ENCODE peak calls at places on chromosomes 2 and 18, in six cellular contexts. A is choroid plexus epithelial cell, U is right lobe of liver, L is fibroblast of pulmonary artery, Q is psoas muscle, E is foreskin fibroblast. N is an unnamed sample.
A peak's percentile ranks its signal among the peaks of the same experiment; 100 is the strongest.

GRCh38 chr2:69449906-69450305 is 12.7 kb upstream of the NFU1 start:
- DNase-seq in A (peak; percentile 32), U (no peak), L (no peak), Q (no peak), E (peak; percentile 50), N (no peak)

GRCh38 chr2:8145385-8145784 is 536.5 kb upstream of the ID2 start:
- DNase-seq in A (no peak), U (no peak), L (no peak), Q (no peak), E (no peak), N (no peak)

GRCh38 chr2:230785346-230785745 is 72.7 kb downstream of the CAB39 start:
- DNase-seq in A (no peak), U (no peak), L (no peak), Q (no peak), E (no peak), N (no peak)

GRCh38 chr18:3500016-3500415 is 50.0 kb downstream of the TGIF1 start:
- DNase-seq in A (no peak), U (no peak), L (peak; percentile 17), Q (no peak), E (no peak), N (no peak)

GRCh38 chr2:222752731-222753130 is 81.3 kb downstream of the MOGAT1 start:
- DNase-seq in A (peak; percentile 14), U (no peak), L (no peak), Q (no peak), E (no peak), N (no peak)

GRCh38 chr2:157433335-157433890 is 10.5 kb downstream of the CYTIP start:
- DNase-seq in A (no peak), U (no peak), L (no peak), Q (no peak), E (no peak), N (no peak)

GRCh38 chr18:57621252-57621607 is 406 bp downstream of the NARS1 start:
- DNase-seq in A (no peak), U (no peak), L (peak; percentile 10), Q (no peak), E (no peak), N (no peak)

GRCh38 chr2:71526975-71527374 is 73.6 kb downstream of the DYSF start:
- DNase-seq in A (no peak), U (no peak), L (no peak), Q (no peak), E (no peak), N (no peak)

GRCh38 chr2:111622859-111623258 is 261.1 kb downstream of the ANAPC1 start:
- DNase-seq in A (peak; percentile 50), U (no peak), L (no peak), Q (peak; percentile 66), E (peak; percentile 30), N (no peak)

GRCh38 chr2:167192833-167193232 is 304.6 kb downstream of the XIRP2 start:
- DNase-seq in A (peak; percentile 50), U (no peak), L (no peak), Q (no peak), E (peak; percentile 85), N (no peak)

GRCh38 chr18:56226025-56226424 is 412.4 kb downstream of the TXNL1 start:
- DNase-seq in A (no peak), U (no peak), L (no peak), Q (no peak), E (no peak), N (no peak)

GRCh38 chr2:4217737-4218136 is 514.4 kb downstream of the DCDC2C start:
- DNase-seq in A (no peak), U (no peak), L (no peak), Q (no peak), E (no peak), N (no peak)

GRCh38 chr2:99809259-99809900 is 319.6 kb upstream of the REV1 start:
- DNase-seq in A (no peak), U (no peak), L (no peak), Q (no peak), E (peak; percentile 29), N (no peak)

GRCh38 chr2:8837795-8838140 is 355 bp upstream of the KIDINS220 start:
- DNase-seq in A (no peak), U (no peak), L (no peak), Q (no peak), E (no peak), N (no peak)

GRCh38 chr2:170221317-170222288 is 43.7 kb downstream of the MYO3B start:
- DNase-seq in A (peak; percentile 74), U (no peak), L (peak; percentile 47), Q (no peak), E (peak; percentile 73), N (no peak)

GRCh38 chr2:74688881-74689280 is 34.8 kb downstream of the SEMA4F start:
- DNase-seq in A (no peak), U (no peak), L (no peak), Q (no peak), E (no peak), N (no peak)

GRCh38 chr18:25672490-25672889 is 320.5 kb upstream of the ZNF521 start:
- DNase-seq in A (no peak), U (no peak), L (no peak), Q (no peak), E (no peak), N (no peak)

GRCh38 chr2:147331790-147332419 is 512.9 kb upstream of the ACVR2A start:
- DNase-seq in A (peak; percentile 69), U (no peak), L (peak; percentile 53), Q (no peak), E (peak; percentile 46), N (peak; percentile 13)

GRCh38 chr2:179936654-179937053 is 70.4 kb downstream of the CWC22 start:
- DNase-seq in A (peak; percentile 40), U (peak; percentile 51), L (peak; percentile 18), Q (no peak), E (peak; percentile 6), N (no peak)

GRCh38 chr2:3321825-3322224 is 55.8 kb downstream of the EIPR1 start:
- DNase-seq in A (no peak), U (no peak), L (no peak), Q (no peak), E (no peak), N (no peak)

GRCh38 chr2:3290655-3291054 is 87.0 kb downstream of the EIPR1 start:
- DNase-seq in A (no peak), U (no peak), L (no peak), Q (peak; percentile 35), E (no peak), N (no peak)

GRCh38 chr18:23231340-23232021 is 96.2 kb downstream of the CABLES1 start:
- DNase-seq in A (peak; percentile 93), U (peak; percentile 26), L (peak; percentile 99), Q (peak; percentile 75), E (peak; percentile 94), N (peak; percentile 65)

GRCh38 chr18:9705183-9705864 is 2.8 kb upstream of the RAB31 start:
- DNase-seq in A (peak; percentile 51), U (no peak), L (peak; percentile 62), Q (no peak), E (peak; percentile 81), N (no peak)

GRCh38 chr2:39932198-39932597 is 153.1 kb upstream of the THUMPD2 start:
- DNase-seq in A (no peak), U (no peak), L (no peak), Q (no peak), E (peak; percentile 43), N (no peak)

GRCh38 chr2:169351725-169352124 is 10.6 kb downstream of the LRP2 start:
- DNase-seq in A (no peak), U (no peak), L (no peak), Q (no peak), E (no peak), N (no peak)

GRCh38 chr2:29225814-29226213 is 110.6 kb downstream of the CLIP4 start:
- DNase-seq in A (no peak), U (no peak), L (no peak), Q (peak; percentile 15), E (no peak), N (no peak)
- TF ChIP-seq CTCF in A (no peak), U (no peak), L (no peak), Q (no peak), E (no peak), N (no peak)

GRCh38 chr2:234559609-234560008 is 62.7 kb upstream of the ARL4C start:
- DNase-seq in A (no peak), U (no peak), L (no peak), Q (no peak), E (no peak), N (no peak)

GRCh38 chr2:234555161-234555560 is 58.3 kb upstream of the ARL4C start:
- DNase-seq in A (no peak), U (no peak), L (no peak), Q (no peak), E (no peak), N (no peak)

GRCh38 chr2:234558642-234559041 is 61.8 kb upstream of the ARL4C start:
- DNase-seq in A (peak; percentile 49), U (no peak), L (peak; percentile 25), Q (no peak), E (no peak), N (no peak)

GRCh38 chr2:234555616-234556249 is 58.9 kb upstream of the ARL4C start:
- DNase-seq in A (peak; percentile 87), U (no peak), L (no peak), Q (no peak), E (peak; percentile 74), N (peak; percentile 39)

GRCh38 chr2:234556848-234557573 is 60.1 kb upstream of the ARL4C start:
- DNase-seq in A (no peak), U (no peak), L (peak; percentile 13), Q (no peak), E (peak; percentile 69), N (no peak)
- H3K4me3 ChIP-seq in A (no peak overlapping the region), U (no peak overlapping the region), L (no peak overlapping the region), Q (no peak overlapping the region), E (no peak overlapping the region), N (no peak overlapping the region)

DNA sequence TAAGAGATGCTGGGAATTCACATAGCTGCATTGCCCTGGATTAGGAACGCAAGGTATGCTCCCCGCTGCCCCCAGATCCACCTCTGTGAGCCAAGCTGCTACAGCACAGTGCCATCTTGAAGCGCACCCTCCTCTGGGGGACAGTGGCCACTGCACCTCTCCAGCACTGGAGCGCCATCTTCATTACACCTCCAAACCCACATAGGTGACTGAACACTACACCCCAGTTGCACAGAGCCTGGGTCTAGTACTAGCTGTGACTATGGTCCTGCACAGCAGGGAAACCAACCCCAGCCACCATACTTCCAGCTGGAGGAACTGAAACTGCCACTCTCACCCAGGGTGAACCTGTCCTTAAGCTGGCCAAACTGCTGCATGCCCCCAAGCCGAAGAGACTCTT is 84.6 kb downstream of the TMEM237 start:
- DNase-seq in A (no peak), U (no peak), L (no peak), Q (no peak), E (no peak), N (no peak)
- TF ChIP-seq CTCF in A (no peak), U (no peak), L (no peak), Q (no peak), E (no peak), N (no peak)

DNA sequence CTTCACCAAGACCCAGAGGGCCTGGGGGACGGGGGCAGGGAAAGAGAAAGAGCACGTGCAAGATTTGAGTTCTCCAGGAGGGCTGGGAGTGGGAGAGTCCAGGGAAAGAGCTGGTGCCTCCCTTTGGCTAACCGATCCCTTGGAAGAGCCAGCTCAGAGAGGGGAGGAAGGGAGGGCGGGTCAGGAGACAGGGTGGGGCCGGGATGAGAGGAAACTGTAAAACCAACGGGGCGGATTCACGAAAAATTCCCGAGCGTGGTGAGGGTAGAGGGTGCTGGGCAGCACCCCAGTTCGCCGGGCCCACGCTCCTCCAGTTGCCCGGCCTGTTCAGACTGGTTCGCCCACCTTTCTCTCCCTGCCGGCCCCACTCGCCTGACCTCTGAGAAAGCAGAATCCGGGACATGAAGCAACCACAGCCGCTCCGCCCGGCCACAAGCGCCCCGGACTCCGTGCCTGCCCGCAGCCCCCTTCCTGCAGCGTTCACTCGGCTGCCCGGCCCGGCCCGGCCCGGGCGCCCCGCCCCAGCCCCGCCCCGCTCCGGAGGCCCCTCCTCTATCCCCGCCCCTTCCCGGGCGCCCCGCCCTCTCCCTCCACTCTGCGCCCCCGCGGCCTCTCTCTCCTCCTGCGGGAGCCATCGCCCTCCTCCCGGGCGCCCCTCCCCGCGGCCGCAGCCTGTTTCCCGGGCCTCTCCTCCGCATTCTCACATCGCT is 230.9 kb upstream of the SMAD2 start:
- DNase-seq in A (peak; percentile 75), U (peak; percentile 91), L (peak; percentile 85), Q (peak; percentile 87), E (peak; percentile 80), N (no peak)
- H3K4me3 ChIP-seq in A (peak overlapping the region; percentile 68), U (peak overlapping the region; percentile 54), L (peak overlapping the region; percentile 66), Q (peak overlapping the region; percentile 70), E (peak overlapping the region; percentile 67), N (peak overlapping the region; percentile 50)